ENCODE peak calls at places on chromosome 15, in four cellular contexts. T is heart left ventricle, X is breast epithelium, V is spleen. E is an unnamed sample. For H3K4me1, the result is how much of the 10 kb centered on the place peaks cover.

GRCh38 chr15:85749261-85750151 is 45.2 kb downstream of the KLHL25 start:
- DNase-seq in T (no peak), V (peak), X (peak), E (peak)

GRCh38 chr15:47437492-47437891 is 279.8 kb upstream of the SEMA6D start:
- DNase-seq in T (no peak), X (no peak), V (no peak), E (no peak)

GRCh38 chr15:77702211-77702957 is 69.7 kb upstream of the LINGO1 start:
- DNase-seq in X (no peak), T (no peak), V (no peak), E (peak)

GRCh38 chr15:73751896-73752816 is 995 bp downstream of the INSYN1 start:
- DNase-seq in V (peak), T (peak), X (no peak), E (peak)

GRCh38 chr15:51751687-51752683 is 588 bp downstream of the TMOD2 start:
- DNase-seq in V (peak), X (no peak), T (no peak), E (peak)

GRCh38 chr15:76309561-76310330 is 1.5 kb downstream of the ETFA start:
- DNase-seq in T (peak), V (no peak), X (no peak), E (no peak)

GRCh38 chr15:52288986-52289385 is 6.6 kb downstream of the MYO5C start:
- DNase-seq in V (no peak), X (no peak), T (no peak), E (no peak)

GRCh38 chr15:88098317-88098716 is 158.2 kb downstream of the NTRK3 start:
- DNase-seq in T (no peak), X (no peak), V (no peak), E (no peak)

GRCh38 chr15:77966540-77967290 is 110.8 kb downstream of the TBC1D2B start:
- DNase-seq in V (no peak), T (no peak), X (no peak), E (peak)

GRCh38 chr15:90202929-90203328 is 1.8 kb downstream of the SEMA4B start:
- DNase-seq in V (no peak), T (no peak), X (no peak), E (no peak)

GRCh38 chr15:90201944-90202375 is 830 bp downstream of the SEMA4B start:
- DNase-seq in X (no peak), V (peak), T (no peak), E (no peak)

GRCh38 chr15:90200534-90201139 is 493 bp upstream of the SEMA4B start:
- DNase-seq in T (no peak), X (no peak), V (no peak), E (no peak)

GRCh38 chr15:90203473-90203872 is 2.3 kb downstream of the SEMA4B start:
- DNase-seq in T (no peak), V (peak), X (no peak), E (no peak)

DNA sequence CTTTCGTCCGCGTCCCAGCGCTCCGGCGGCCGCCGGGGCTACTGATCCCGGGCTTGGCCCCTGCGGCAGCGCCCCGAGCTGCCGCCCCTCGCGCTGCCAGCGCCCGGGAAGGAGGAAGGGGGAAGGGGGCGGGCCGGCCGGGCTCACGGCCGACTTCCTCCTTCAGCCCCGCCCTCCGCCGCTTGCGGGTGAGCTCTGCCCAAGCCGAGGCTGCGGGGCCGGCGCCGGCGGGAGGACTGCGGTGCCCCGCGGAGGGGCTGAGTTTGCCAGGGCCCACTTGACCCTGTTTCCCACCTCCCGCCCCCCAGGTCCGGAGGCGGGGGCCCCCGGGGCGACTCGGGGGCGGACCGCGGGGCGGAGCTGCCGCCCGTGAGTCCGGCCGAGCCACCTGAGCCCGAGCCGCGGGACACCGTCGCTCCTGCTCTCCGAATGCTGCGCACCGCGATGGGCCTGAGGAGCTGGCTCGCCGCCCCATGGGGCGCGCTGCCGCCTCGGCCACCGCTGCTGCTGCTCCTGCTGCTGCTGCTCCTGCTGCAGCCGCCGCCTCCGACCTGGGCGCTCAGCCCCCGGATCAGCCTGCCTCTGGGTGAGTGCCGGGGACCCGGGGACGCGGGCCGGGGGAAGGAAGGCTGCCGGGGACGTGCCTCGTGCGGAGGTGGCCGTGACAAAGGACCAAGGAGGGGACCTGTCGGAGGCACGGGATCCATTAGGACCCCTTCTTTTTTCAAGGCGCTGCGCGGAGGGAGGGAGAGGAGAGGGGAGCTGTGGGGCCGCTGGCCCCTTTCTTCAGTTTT is at the start of gene SEMA4B:
- DNase-seq in X (no peak), V (peak), T (peak), E (peak)
- TF ChIP-seq POLR2A in X (no peak), V (peak), T (no peak), E (no peak)

DNA sequence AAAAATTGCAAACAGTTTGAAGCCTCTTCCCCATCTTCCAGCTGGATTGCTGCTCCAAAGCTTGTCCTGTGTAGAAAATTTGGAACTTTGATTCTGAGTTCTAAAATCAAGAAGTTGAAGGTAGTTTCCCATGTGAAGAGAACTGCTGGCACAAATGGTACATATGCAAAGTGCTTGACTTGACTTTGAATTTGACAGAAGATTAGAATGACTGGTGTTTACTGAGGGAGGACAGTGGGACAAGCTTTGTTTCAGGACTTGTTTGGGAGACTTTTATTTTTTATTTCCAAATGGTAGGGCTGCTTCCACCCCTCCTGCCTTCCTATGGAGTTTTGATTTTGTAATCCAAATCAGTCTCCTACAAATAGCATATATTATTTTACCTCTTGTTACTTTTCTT is 7.4 kb downstream of the ZFAND6 start:
- DNase-seq in T (no peak), X (no peak), V (no peak), E (no peak)
- H3K4me1 ChIP-seq in T (under half), X (under half), V (half or more), E (under half)

GRCh38 chr15:41284425-41285177 is 47.8 kb downstream of the OIP5 start:
- DNase-seq in X (no peak), T (no peak), V (no peak), E (peak)
- H3K4me3 ChIP-seq in X (peak), T (peak), V (peak), E (peak)

DNA sequence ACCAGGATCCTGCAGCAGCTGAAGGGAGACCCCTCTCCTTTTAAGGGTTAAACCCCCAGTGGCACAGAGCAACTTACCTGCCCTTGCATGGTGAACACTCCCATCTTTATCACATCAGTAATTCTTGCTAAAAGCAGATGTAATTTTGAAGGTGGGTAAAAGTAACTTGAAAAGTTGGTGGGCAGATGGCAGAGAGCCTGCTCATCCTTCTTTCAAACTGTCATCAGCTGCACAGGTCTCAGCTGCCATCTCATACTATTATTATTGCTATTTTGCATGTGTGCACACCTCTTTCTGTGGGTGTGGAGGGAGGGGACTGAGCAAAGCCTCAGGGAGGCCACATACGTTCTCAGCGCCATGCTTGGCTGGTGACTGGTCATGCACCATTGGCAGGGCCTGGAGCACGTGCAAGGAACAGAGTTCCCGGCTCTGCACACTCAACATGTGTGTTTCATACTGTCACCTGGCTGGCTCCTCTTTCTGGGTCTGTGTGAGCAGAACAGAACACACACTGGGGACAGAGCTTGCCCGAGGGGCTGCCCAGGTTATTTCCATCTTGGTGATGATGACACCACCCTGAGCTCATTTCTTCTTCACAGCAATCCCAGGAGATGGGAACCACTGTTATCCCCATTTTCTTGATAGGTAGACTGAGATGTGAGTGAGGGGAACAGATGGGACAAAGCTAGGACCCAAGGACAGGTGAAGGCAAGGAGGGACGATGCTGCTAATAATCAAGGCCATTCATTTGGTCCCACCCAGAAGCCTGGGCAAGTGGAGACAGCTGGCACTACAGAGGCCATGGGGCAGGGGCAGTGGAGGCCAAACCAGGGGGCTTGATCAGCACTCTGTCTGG is 95.8 kb upstream of the KLF13 start:
- DNase-seq in V (peak), T (no peak), X (no peak), E (no peak)
- TF ChIP-seq POLR2A in V (no peak), T (no peak), X (no peak), E (no peak)

DNA sequence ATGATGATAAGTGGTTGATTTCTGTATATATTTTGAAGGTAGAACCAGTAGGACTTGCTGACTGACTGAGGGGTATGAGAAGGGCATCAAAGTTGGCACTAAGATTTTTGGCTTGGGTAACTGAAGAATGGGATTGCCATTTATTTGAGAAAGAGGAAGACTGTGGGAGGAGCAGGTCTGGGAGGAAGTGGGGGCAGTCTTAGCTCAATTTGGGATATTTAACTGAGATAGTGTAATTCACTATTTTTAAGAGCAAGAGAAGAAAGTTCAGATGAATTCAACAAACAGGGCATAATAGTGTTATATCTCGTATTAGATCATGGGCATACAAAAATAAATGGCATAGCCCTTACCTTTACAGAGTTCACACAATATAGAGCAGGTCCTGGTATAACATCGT is 1.7 kb downstream of the BUB1B start:
- DNase-seq in V (no peak), T (no peak), X (no peak), E (no peak)
- H3K4me1 ChIP-seq in V (under half), T (under half), X (under half), E (under half)

DNA sequence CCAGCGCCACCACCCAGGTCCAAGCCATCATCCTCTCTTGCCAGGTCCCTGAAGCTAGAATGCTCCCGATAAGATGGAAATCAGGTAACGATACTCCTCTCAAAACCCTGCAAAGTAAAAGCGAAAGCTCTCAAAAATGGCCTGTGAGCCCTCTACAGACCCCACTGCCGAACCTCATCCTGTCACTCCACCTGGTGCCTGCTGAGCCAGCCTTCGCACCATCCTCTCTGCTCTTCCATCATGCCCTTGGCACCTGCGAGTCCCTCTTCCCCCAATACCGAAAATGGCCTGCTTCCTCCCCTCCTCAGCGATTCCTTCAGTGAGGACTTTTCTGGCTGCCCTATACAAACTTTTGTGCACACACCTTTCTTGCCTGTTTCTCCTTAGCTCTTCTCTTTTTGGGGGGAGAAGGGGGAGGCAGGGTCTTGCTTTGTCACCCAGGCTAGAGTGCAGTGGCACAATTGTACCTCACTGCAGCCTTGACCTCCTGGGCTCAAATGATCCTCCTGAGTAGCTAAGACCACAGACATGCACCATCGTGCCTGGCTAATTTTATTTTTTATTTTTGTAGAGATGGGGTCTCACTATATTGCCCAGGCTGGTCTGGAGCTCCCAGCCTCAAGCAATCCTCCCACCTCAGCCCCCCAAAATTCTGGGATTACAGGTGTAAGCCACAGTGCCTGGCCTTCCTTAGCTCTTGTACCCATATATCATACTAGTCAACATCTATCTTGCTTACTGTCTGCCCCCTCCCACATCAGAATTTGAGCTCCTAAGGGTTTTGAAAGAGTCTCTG is 3.0 kb downstream of the IDH2 start:
- DNase-seq in T (no peak), V (peak), X (no peak), E (no peak)
- H3K4me3 ChIP-seq in T (no peak), V (no peak), X (no peak), E (no peak)

DNA sequence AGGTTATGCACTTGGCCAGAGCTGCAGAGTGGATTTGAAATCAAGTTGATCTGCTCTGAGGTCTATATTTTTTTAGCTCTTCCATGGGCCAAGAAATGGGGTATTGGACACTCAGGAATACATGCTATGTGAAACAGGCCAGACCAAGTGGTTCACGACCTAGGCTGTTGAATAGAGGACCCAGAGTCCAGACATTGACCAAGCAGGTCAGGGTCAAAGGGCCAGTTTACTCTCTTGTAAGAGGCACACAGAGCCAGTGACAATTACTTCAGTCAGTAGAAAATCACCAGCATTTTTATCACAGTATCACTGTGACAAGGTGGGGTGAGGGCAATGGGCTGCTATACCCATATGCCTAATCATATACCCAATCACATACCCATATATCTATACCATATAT is 320.6 kb upstream of the RORA start:
- DNase-seq in V (no peak), T (no peak), X (no peak), E (no peak)
- TF ChIP-seq POLR2A in V (no peak), T (no peak), X (no peak), E (no peak)

DNA sequence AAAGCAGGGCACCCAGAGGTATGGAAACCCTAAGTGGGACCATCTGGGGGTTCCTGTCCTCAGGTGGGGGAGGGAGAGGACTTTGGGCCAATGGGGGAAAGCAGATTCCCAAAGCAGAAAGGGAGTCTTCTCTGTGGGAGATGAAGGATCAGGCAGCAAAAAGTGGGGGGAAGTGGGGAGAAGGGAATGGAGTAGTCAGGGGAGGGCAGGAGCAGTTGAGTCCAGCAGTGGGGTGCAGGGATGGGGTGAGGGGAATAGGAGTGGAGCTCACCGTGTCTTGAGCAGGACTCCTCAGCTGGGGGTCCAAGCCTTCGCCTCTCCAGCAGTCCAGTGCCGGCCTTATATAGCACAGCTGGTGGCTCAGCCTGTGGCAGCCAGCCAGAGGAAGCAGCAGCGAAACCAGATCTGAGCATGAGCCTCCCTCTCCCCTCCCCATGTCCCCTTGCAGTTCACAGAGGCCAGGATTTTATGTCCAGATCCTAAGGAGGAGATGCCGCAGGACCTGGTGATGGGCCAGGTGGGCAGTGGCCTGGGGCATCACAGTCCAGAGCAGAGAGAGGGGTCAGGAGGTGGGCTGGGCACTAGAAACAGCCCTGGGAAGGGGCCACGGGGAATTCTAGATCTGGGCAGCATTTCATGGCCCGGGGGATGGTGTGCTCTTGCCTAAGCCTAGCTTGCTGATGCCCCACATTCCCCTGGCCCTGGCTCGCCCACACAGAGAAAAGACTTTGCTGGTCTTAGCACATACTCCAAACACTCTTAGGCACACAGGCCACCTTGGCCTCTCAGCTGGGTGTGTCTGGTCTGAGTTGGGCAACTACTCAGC is at the start of gene CILP:
- DNase-seq in V (no peak), X (no peak), T (peak), E (peak)
- H3K4me1 ChIP-seq in V (under half), X (under half), T (under half), E (under half)

DNA sequence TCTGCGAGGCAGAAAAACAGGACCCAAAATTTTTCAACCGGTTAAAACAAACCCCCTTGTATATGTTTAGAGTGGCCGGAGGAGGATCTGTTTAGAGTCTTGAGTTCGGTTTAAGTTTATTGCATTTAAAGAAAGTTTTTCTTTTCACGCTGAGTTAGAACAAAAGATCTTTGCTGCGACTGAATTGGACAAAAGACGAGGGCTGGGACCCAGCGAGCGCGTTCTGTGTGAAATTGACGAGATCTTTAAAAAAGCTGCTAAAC is 9.8 kb downstream of the NR2F2 start:
- DNase-seq in X (no peak), V (no peak), T (no peak), E (no peak)
- H3K4me3 ChIP-seq in X (peak), V (peak), T (peak), E (peak)

DNA sequence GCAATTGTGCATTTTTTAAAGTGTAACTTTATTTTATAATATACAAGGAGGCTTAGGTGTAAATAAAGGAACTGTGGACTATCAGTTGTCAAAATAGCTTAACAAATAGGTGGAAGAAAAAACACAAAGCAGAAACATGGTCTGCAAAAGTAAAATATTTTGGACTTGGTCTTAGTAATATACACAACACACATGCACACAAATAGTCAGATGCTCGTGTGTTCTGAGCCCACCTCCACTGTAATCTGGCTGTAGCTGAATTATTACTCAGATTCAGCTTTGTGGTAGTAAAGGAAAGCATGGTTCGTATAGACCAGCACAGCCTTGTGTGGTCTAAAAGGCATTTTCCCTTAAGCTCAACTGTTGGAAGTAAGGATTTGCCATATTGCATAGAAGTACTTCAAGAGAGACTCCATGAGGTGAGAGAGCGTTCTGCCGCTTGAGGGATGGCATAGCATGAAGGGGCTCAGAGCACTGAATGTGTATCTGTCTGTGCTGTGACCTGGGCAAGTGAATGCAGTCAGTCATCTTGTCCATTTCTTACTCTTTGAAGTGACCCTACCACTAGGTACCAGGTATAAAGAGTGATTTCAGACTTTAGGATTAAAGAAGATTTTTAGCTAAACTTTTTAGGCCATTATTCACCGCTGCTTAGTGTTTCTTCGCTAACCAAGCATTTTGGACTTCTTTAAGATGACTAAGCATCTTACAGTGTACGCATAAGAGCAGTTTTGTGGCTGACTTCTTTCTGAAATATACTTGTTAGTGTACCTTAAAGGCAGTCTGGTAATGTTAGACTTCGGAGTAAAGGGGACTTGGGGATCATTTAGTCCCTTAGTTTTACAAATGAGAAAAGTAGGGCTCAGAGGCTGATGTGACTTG is 15.1 kb downstream of the TPM1 start:
- DNase-seq in V (no peak), X (no peak), T (no peak), E (no peak)
- TF ChIP-seq POLR2A in V (no peak), X (no peak), T (no peak), E (no peak)